ENCODE peak calls at places on chromosome 20, in ten cellular contexts. R, P, F, X, E, N, Q, O, S and J are unnamed samples.

GRCh38 chr20:709864-710761 is 34.5 kb upstream of the SCRT2 start:
- DNase-seq in R (no peak), P (no peak), F (peak), X (no peak), E (peak), N (no peak), Q (peak), O (peak), S (no peak), J (no peak)

GRCh38 chr20:38975539-38976120 is 13.5 kb downstream of the DHX35 start:
- DNase-seq in R (peak), P (no peak), F (no peak), X (no peak), E (no peak), N (no peak), Q (no peak), O (no peak), S (no peak), J (no peak)

GRCh38 chr20:64106981-64107735 is at the start of gene NPBWR2:
- DNase-seq in R (no peak), P (no peak), F (no peak), X (peak), E (peak), N (no peak), Q (peak), O (peak), S (no peak), J (no peak)

GRCh38 chr20:37890643-37891042 is 12.3 kb upstream of the VSTM2L start:
- DNase-seq in R (no peak), P (no peak), F (no peak), X (no peak), E (no peak), N (no peak), Q (no peak), O (no peak), S (no peak), J (no peak)

GRCh38 chr20:61736751-61737310 is 328.9 kb downstream of the TAF4 start:
- DNase-seq in R (no peak), P (no peak), F (no peak), X (no peak), E (no peak), N (no peak), Q (no peak), O (no peak), S (no peak), J (no peak)

GRCh38 chr20:31758991-31759390 is 19.9 kb downstream of the TPX2 start:
- DNase-seq in R (no peak), P (no peak), F (no peak), X (no peak), E (no peak), N (no peak), Q (no peak), O (no peak), S (no peak), J (no peak)

GRCh38 chr20:17887331-17888030 is 81.1 kb downstream of the SNX5 start:
- DNase-seq in R (no peak), P (no peak), F (no peak), X (no peak), E (no peak), N (no peak), Q (no peak), O (no peak), S (no peak), J (no peak)

GRCh38 chr20:61166324-61166723 is 85.7 kb upstream of the CDH4 start:
- DNase-seq in R (no peak), P (no peak), F (no peak), X (no peak), E (no peak), N (no peak), Q (no peak), O (no peak), S (no peak), J (no peak)

GRCh38 chr20:64082821-64083379 is 1.3 kb downstream of the LKAAEAR1 start:
- DNase-seq in R (no peak), P (no peak), F (no peak), X (no peak), E (no peak), N (no peak), Q (no peak), O (no peak), S (no peak), J (no peak)

GRCh38 chr20:58875541-58876134 is 23.1 kb downstream of the GNAS start:
- DNase-seq in R (no peak), P (no peak), F (no peak), X (peak), E (no peak), N (no peak), Q (no peak), O (no peak), S (no peak), J (no peak)

GRCh38 chr20:18727032-18727508 is 86.5 kb upstream of the SCP2D1 start:
- DNase-seq in R (peak), P (no peak), F (no peak), X (no peak), E (no peak), N (no peak), Q (no peak), O (no peak), S (no peak), J (no peak)

GRCh38 chr20:38692436-38693411 is 31.6 kb upstream of the SLC32A1 start:
- DNase-seq in R (peak), P (no peak), F (no peak), X (peak), E (peak), N (peak), Q (peak), O (no peak), S (no peak), J (peak)

GRCh38 chr20:5809495-5809894 is 59.3 kb downstream of the SHLD1 start:
- DNase-seq in R (no peak), P (no peak), F (no peak), X (no peak), E (no peak), N (no peak), Q (no peak), O (no peak), S (no peak), J (no peak)
- H3K4me3 ChIP-seq in R (no peak), P (no peak), F (no peak), X (no peak), E (no peak), N (no peak), Q (no peak), O (no peak), S (no peak), J (no peak)

GRCh38 chr20:46010491-46011405 is 2.0 kb downstream of the MMP9 start:
- DNase-seq in R (no peak), P (no peak), F (no peak), X (no peak), E (no peak), N (no peak), Q (no peak), O (no peak), S (peak), J (no peak)
- H3K4me3 ChIP-seq in R (peak), P (no peak), F (peak), X (no peak), E (no peak), N (no peak), Q (no peak), O (peak), S (peak), J (no peak)

GRCh38 chr20:63023071-63023835 is 16.5 kb upstream of the BHLHE23 start:
- DNase-seq in R (no peak), P (no peak), F (no peak), X (no peak), E (peak), N (no peak), Q (peak), O (no peak), S (no peak), J (no peak)

GRCh38 chr20:63026582-63027424 is 20.0 kb upstream of the BHLHE23 start:
- DNase-seq in R (no peak), P (no peak), F (no peak), X (no peak), E (peak), N (no peak), Q (peak), O (no peak), S (no peak), J (no peak)

GRCh38 chr20:63023836-63024571 is 17.2 kb upstream of the BHLHE23 start:
- DNase-seq in R (no peak), P (no peak), F (no peak), X (no peak), E (peak), N (no peak), Q (peak), O (no peak), S (no peak), J (no peak)

GRCh38 chr20:63025534-63026331 is 19.0 kb upstream of the BHLHE23 start:
- DNase-seq in R (peak), P (no peak), F (no peak), X (no peak), E (peak), N (no peak), Q (peak), O (no peak), S (no peak), J (no peak)

DNA sequence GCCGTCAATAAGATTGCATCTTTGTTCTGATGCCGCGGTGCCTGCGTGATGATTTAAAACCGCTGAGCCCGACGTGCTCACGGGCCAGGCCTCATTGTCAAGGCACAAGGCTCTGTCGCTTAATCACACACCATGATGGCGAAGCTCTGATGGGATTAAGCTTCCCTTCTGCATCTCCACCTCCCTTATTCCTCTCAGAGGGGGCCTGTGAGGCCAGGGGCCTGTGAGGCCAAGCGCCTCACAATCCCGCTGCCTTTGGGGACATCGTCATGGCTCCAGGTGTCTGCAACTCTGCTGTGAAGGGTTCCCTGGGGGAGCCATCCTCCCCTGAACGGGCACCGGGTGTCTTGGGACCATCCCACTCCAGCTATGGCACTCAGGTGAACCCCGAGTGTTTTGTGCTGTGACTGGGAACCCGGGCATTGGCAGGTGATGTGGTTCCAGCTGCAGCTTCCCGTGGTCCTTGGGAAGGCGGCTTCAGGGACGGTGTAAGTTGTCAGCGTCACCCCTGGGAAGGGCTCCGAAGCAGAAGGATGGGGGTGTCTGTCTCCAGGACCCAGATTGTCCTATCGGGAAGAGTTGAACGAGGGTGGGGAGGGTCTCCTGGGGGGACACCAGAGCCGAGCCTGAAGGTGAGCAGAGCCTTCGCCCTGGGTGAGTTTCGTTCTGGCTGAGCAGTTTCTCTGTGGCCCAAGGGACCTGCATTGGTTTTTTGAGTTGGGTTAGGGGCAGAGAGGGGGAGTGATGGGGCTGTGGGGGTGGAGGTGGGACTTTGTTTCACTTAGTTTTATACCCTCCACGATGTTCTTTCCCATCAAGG is 18.0 kb upstream of the BHLHE23 start:
- DNase-seq in R (no peak), P (no peak), F (no peak), X (no peak), E (peak), N (no peak), Q (no peak), O (no peak), S (no peak), J (no peak)
- H3K4me3 ChIP-seq in R (no peak), P (no peak), F (no peak), X (no peak), E (no peak), N (no peak), Q (no peak), O (no peak), S (no peak), J (no peak)

GRCh38 chr20:50169329-50169823 is 15.9 kb upstream of the PEDS1 start:
- DNase-seq in R (peak), P (peak), F (no peak), X (peak), E (peak), N (peak), Q (peak), O (peak), S (peak), J (peak)

GRCh38 chr20:50170549-50171220 is 17.2 kb upstream of the PEDS1 start:
- DNase-seq in R (no peak), P (no peak), F (no peak), X (no peak), E (no peak), N (no peak), Q (no peak), O (no peak), S (no peak), J (no peak)

GRCh38 chr20:50163570-50164317 is 10.2 kb upstream of the PEDS1 start:
- DNase-seq in R (peak), P (peak), F (no peak), X (no peak), E (no peak), N (no peak), Q (no peak), O (peak), S (no peak), J (no peak)

DNA sequence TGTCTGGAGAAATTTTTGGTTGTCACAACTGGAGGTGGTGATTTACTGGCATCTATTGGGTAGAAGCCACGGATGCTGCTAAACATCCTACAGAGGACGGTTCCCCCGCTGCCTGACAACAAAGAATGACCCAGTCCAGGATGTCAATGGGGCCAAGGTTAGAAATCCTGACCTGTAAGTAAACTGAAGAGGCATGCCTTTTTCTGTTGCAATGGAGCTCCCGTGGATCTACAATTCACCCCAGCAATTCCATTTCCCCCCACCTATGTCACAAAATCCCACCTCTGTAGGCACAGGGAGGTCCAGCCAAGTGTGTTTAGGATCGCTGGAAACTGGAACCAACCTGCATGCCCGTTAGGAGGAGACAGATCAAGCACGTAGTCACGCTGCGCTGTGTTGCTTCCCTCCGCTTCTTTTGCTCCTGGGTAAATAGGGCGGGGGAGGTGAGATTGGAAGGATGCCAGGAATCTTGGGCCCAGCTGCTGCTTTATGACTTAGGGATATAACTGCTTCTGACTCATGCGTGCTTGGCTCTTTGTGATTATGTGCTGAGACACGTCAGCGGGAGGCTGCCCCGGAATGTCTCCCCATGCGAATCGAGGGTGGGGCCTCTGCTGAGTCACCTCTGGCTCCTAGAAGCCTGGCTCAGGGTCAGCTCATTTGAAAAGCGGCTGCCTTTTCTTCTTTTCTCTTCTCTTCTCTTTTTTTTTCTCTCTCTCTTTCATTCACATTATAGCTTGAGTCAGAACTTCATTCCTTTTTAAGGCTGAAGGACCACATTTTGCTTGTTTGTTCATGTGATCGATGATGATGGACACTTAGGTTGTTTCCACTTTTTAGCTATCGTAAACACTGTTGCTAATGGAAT is 12.4 kb upstream of the PEDS1 start:
- DNase-seq in R (peak), P (peak), F (peak), X (peak), E (peak), N (peak), Q (peak), O (peak), S (peak), J (peak)
- H3K4me3 ChIP-seq in R (peak), P (no peak), F (peak), X (peak), E (peak), N (no peak), Q (peak), O (peak), S (no peak), J (peak)

GRCh38 chr20:35285806-35286076 is 1.2 kb upstream of the EIF6 start:
- DNase-seq in R (no peak), P (no peak), F (no peak), X (no peak), E (no peak), N (no peak), Q (no peak), O (no peak), S (no peak), J (no peak)
- H3K4me3 ChIP-seq in R (no peak), P (no peak), F (no peak), X (no peak), E (no peak), N (no peak), Q (no peak), O (no peak), S (no peak), J (no peak)

GRCh38 chr20:10349118-10349517 is 84.9 kb downstream of the MKKS start:
- DNase-seq in R (no peak), P (no peak), F (no peak), X (no peak), E (no peak), N (no peak), Q (no peak), O (no peak), S (no peak), J (no peak)
- H3K4me3 ChIP-seq in R (no peak), P (no peak), F (no peak), X (no peak), E (no peak), N (no peak), Q (no peak), O (no peak), S (no peak), J (no peak)

DNA sequence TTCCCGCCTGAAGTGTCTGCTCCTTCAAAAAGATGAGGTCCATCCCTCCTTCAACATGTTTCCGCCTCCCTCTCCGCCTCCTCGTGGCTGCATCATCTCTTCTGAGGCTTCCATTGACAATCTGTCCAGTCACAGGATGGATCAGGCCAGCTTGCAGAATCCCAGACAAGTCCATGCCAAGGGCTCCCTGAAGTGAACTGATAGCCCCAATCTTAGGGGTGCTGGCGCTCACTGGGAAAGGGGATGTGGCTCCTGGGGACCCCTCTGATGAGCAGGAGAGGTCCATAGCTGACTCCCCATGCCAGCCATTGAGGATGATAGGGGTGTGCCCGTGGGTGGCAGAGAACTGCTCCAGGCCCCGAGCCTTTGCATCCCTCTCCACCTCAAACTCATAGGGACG is 48.6 kb upstream of the EMILIN3 start:
- DNase-seq in R (no peak), P (no peak), F (no peak), X (no peak), E (no peak), N (no peak), Q (no peak), O (no peak), S (no peak), J (no peak)
- H3K4me3 ChIP-seq in R (no peak), P (no peak), F (no peak), X (no peak), E (no peak), N (no peak), Q (no peak), O (no peak), S (no peak), J (no peak)

GRCh38 chr20:11777387-11777786 is 140.3 kb upstream of the BTBD3 start:
- DNase-seq in R (no peak), P (no peak), F (no peak), X (no peak), E (no peak), N (no peak), Q (no peak), O (no peak), S (no peak), J (no peak)
- H3K4me3 ChIP-seq in R (no peak), P (no peak), F (peak), X (no peak), E (no peak), N (no peak), Q (no peak), O (no peak), S (no peak), J (no peak)

DNA sequence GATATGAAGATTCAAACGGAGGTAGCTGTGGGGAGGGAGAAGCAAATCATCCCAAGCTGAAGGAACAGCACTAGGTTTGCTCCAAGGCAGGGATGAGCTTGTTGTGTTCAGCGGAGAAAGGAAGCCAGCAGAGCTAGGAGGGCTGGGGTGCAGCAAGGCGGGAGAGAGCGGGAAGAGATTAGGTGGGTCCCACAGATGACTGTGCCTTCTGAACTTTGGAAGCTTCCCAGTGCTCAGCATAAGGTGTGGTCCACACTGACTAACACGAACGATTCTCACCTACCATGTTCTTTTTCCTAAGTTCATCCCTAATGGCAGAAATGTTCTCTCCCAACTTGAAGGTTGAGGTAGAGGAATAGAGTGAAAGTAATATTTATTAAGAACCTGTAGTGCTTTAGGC is 1.2 kb downstream of the RAE1 start:
- DNase-seq in R (no peak), P (no peak), F (no peak), X (no peak), E (no peak), N (no peak), Q (no peak), O (no peak), S (no peak), J (no peak)
- H3K4me3 ChIP-seq in R (peak), P (no peak), F (peak), X (no peak), E (no peak), N (no peak), Q (peak), O (peak), S (peak), J (peak)

GRCh38 chr20:50320910-50321796 is 130.5 kb downstream of the CEBPB start:
- DNase-seq in R (peak), P (peak), F (peak), X (peak), E (peak), N (peak), Q (peak), O (peak), S (no peak), J (peak)
- H3K4me3 ChIP-seq in R (peak), P (no peak), F (peak), X (peak), E (peak), N (peak), Q (no peak), O (peak), S (no peak), J (no peak)